ENCODE peak calls at places on chromosomes 4 and X, in four cellular contexts. L is A549, M is activated B cell treated with CpG ODN at 0.5 μM for 24 hours, B is GM10248. X is an unnamed sample.

GRCh38 chr4:7823416-7823824 is 116.2 kb downstream of the AFAP1 start:
- DNase-seq in L (peak), M (no peak), B (no peak), X (no peak)

GRCh38 chr4:128573781-128574508 is 235.6 kb upstream of the JADE1 start:
- DNase-seq in L (peak), M (no peak), B (no peak), X (no peak)

GRCh38 chr4:8594097-8595038 is 1.8 kb downstream of the CPZ start:
- DNase-seq in L (peak), M (no peak), B (peak), X (peak)

GRCh38 chr4:164413743-164414142 is 340.2 kb upstream of the SMIM31 start:
- DNase-seq in L (no peak), M (no peak), B (no peak), X (no peak)

GRCh38 chr4:11471613-11472012 is 42.9 kb upstream of the HS3ST1 start:
- DNase-seq in L (no peak), M (no peak), B (peak), X (peak)

GRCh38 chr4:2058264-2059033 is 678 bp upstream of the NAT8L start:
- DNase-seq in L (no peak), M (no peak), B (no peak), X (no peak)

GRCh38 chr4:175339100-175339707 is 421.0 kb downstream of the ADAM29 start:
- DNase-seq in L (no peak), M (no peak), B (no peak), X (no peak)

GRCh38 chr4:4260185-4260751 is 12.2 kb upstream of the TMEM128 start:
- DNase-seq in L (peak), M (no peak), B (peak), X (peak)

GRCh38 chr4:41044165-41044564 is 170.2 kb downstream of the APBB2 start:
- DNase-seq in L (peak), M (no peak), B (no peak), X (no peak)

GRCh38 chr4:112327950-112328349 is 30.8 kb downstream of the ALPK1 start:
- DNase-seq in L (peak), M (no peak), B (peak), X (peak)

GRCh38 chr4:19134685-19135084 is 1113.1 kb upstream of the LCORL start:
- DNase-seq in L (no peak), M (no peak), B (no peak), X (no peak)
- TF ChIP-seq CTCF in L (no peak), M (no peak), B (no peak), X (no peak)

GRCh38 chr4:13860126-13860525 is 232.6 kb upstream of the BOD1L1 start:
- DNase-seq in L (no peak), M (no peak), B (no peak), X (no peak)
- TF ChIP-seq CTCF in L (no peak), M (no peak), B (no peak), X (no peak)

DNA sequence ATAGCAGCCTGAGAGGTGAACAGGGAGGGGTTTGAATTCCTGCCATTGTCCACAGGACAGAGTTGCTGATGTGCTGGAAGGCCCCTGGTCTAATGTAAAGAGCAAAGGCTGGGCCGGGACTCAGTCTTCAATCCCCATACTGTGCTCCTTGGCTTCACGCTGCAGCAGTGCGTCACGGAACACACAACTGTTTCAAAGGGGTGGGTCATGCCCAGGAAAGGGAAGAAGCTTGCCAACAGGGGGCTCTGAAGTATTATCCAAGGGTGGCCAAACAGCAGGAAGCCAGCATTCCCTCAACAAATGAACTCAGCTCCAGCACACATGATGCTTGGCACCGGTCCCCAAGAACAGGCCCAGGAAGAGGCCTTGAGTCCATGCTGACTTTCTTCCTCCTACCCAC is 122.5 kb downstream of the NFKB1 start:
- DNase-seq in L (peak), M (no peak), B (no peak), X (no peak)
- TF ChIP-seq CTCF in L (peak), M (no peak), B (no peak), X (no peak)

GRCh38 chrX:74232859-74233258 is 71.1 kb upstream of the ZCCHC13 start:
- DNase-seq in L (peak), M (no peak), B (no peak), X (no peak)

GRCh38 chrX:74225111-74225510 is 78.9 kb upstream of the ZCCHC13 start:
- DNase-seq in L (no peak), M (no peak), B (no peak), X (no peak)

GRCh38 chrX:74231625-74232024 is 72.4 kb upstream of the ZCCHC13 start:
- DNase-seq in L (peak), M (no peak), B (no peak), X (no peak)

GRCh38 chrX:74234829-74235228 is 69.2 kb upstream of the ZCCHC13 start:
- DNase-seq in L (peak), M (no peak), B (no peak), X (no peak)

DNA sequence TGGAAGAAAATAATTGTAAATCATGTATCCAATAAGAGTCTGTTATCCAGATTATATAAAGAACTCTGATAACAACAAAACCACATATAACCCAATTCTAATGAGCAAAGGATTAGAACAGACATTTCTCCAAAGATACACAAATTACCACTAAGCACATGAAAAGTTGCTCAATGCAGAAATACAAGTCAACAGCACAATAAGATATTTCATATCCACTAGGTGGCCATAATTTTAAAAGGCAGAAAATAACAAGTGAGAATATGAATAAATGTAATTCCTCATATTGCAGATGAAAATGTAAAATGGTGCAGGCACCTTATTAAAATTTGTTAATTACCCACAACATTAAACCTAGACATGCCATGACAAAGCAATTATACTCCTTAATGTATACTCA is 73.9 kb upstream of the ZCCHC13 start:
- DNase-seq in L (no peak), M (no peak), B (no peak), X (no peak)
- TF ChIP-seq CTCF in L (no peak), M (no peak), B (no peak), X (no peak)

X was measured in GM20000.